ENCODE peak calls at places on chromosomes 3 and 15, in nine cellular contexts. N is tibial artery, W is fibroblast of lung, L is foreskin fibroblast, B is GM13977, Z is nephron progenitor cell, K is A549, T is RWPE1, R is cardiac fibroblast. O is an unnamed sample.

GRCh38 chr3:188673509-188674239 is 498.1 kb upstream of the TPRG1 start:
- DNase-seq in N (no peak), W (peak; percentile 78), L (peak; percentile 87), B (no peak), Z (no peak), K (no peak), T (peak; percentile 95), R (peak; percentile 92), O (no peak)

GRCh38 chr3:114619771-114620170 is 325.9 kb downstream of the TIGIT start:
- DNase-seq in N (no peak), W (no peak), L (no peak), B (no peak), Z (no peak), K (no peak), T (peak; percentile 5), R (no peak), O (no peak)

GRCh38 chr15:53072077-53072476 is 281.9 kb upstream of the ONECUT1 start:
- DNase-seq in N (no peak), W (peak; percentile 21), L (peak; percentile 8), B (no peak), Z (peak; percentile 91), K (peak; percentile 65), T (peak; percentile 84), R (peak; percentile 18), O (no peak)

GRCh38 chr3:68614087-68614486 is 318.3 kb downstream of the TAFA4 start:
- DNase-seq in N (no peak), W (no peak), L (no peak), B (no peak), Z (no peak), K (no peak), T (no peak), R (no peak), O (no peak)

GRCh38 chr15:58459045-58459444 is 27.3 kb downstream of the LIPC start:
- DNase-seq in N (no peak), W (no peak), L (no peak), B (no peak), Z (no peak), K (no peak), T (no peak), R (no peak), O (no peak)

GRCh38 chr3:188337232-188337631 is 183.3 kb downstream of the LPP start:
- DNase-seq in N (no peak), W (no peak), L (no peak), B (no peak), Z (no peak), K (no peak), T (no peak), R (no peak), O (no peak)

GRCh38 chr3:128537091-128537703 is 44.2 kb upstream of the GATA2 start:
- DNase-seq in N (no peak), W (no peak), L (no peak), B (no peak), Z (no peak), K (no peak), T (no peak), R (no peak), O (no peak)

GRCh38 chr3:196867507-196868296 is at the start of gene SENP5:
- DNase-seq in N (peak; percentile 94), W (peak; percentile 86), L (peak; percentile 97), B (peak; percentile 96), Z (peak; percentile 92), K (peak; percentile 48), T (peak; percentile 89), R (peak; percentile 92), O (peak; percentile 88)

GRCh38 chr3:23263796-23264195 is 60.7 kb downstream of the UBE2E2 start:
- DNase-seq in N (no peak), W (peak; percentile 42), L (peak; percentile 49), B (no peak), Z (no peak), K (peak; percentile 3), T (peak; percentile 47), R (peak; percentile 21), O (no peak)

GRCh38 chr15:33278816-33279612 is 31.8 kb upstream of the RYR3 start:
- DNase-seq in N (peak; percentile 72), W (peak; percentile 88), L (peak; percentile 90), B (no peak), Z (no peak), K (peak; percentile 80), T (peak; percentile 85), R (peak; percentile 58), O (no peak)

GRCh38 chr3:86830566-86830965 is 160.4 kb downstream of the VGLL3 start:
- DNase-seq in N (no peak), W (peak; percentile 80), L (no peak), B (no peak), Z (no peak), K (no peak), T (no peak), R (peak; percentile 49), O (no peak)

GRCh38 chr15:96869122-96869521 is 538.6 kb downstream of the NR2F2 start:
- DNase-seq in N (no peak), W (no peak), L (no peak), B (no peak), Z (no peak), K (no peak), T (no peak), R (no peak), O (no peak)

GRCh38 chr15:89679221-89679620 is at the start of gene PLIN1:
- DNase-seq in N (no peak), W (no peak), L (no peak), B (no peak), Z (no peak), K (no peak), T (no peak), R (no peak), O (no peak)

GRCh38 chr3:136464502-136464901 is 214.4 kb downstream of the PCCB start:
- DNase-seq in N (no peak), W (peak; percentile 43), L (peak; percentile 83), B (no peak), Z (no peak), K (no peak), T (peak; percentile 8), R (no peak), O (no peak)

GRCh38 chr15:65856821-65857455 is 12.4 kb upstream of the RAB11A start:
- DNase-seq in N (peak; percentile 75), W (peak; percentile 66), L (peak; percentile 77), B (peak; percentile 45), Z (peak; percentile 55), K (peak; percentile 57), T (peak; percentile 51), R (peak; percentile 66), O (peak; percentile 55)

GRCh38 chr15:65857718-65858402 is 11.4 kb upstream of the RAB11A start:
- DNase-seq in N (no peak), W (no peak), L (peak; percentile 43), B (no peak), Z (no peak), K (no peak), T (no peak), R (no peak), O (no peak)

GRCh38 chr15:65863106-65863505 is 6.2 kb upstream of the RAB11A start:
- DNase-seq in N (no peak), W (no peak), L (no peak), B (no peak), Z (no peak), K (no peak), T (no peak), R (no peak), O (no peak)

GRCh38 chr15:65867244-65867643 is 2.0 kb upstream of the RAB11A start:
- DNase-seq in N (no peak), W (no peak), L (peak; percentile 24), B (no peak), Z (no peak), K (no peak), T (no peak), R (no peak), O (no peak)

GRCh38 chr15:65862682-65863081 is 6.6 kb upstream of the RAB11A start:
- DNase-seq in N (no peak), W (peak; percentile 65), L (peak; percentile 59), B (peak; percentile 51), Z (peak; percentile 34), K (peak; percentile 82), T (no peak), R (peak; percentile 70), O (no peak)
- TF ChIP-seq CTCF in N (no peak), W (peak; percentile 64), L (peak; percentile 57), B (peak; percentile 65), Z (no peak), K (peak; percentile 51), T (no peak), R (peak; percentile 69), O (peak; percentile 16)

GRCh38 chr3:153090973-153091372 is 71.1 kb upstream of the RAP2B start:
- DNase-seq in N (no peak), W (no peak), L (no peak), B (no peak), Z (no peak), K (no peak), T (no peak), R (no peak), O (no peak)
- TF ChIP-seq CTCF in N (no peak), W (no peak), L (no peak), B (no peak), Z (no peak), K (no peak), T (no peak), R (no peak), O (no peak)

GRCh38 chr3:102745881-102746280 is 311.1 kb downstream of the ZPLD1 start:
- DNase-seq in N (no peak), W (peak; percentile 18), L (peak; percentile 2), B (no peak), Z (no peak), K (no peak), T (no peak), R (no peak), O (no peak)
- TF ChIP-seq CTCF in N (no peak), W (peak; percentile 22), L (no peak), B (no peak), Z (no peak), K (peak; percentile 41), T (no peak), R (no peak), O (no peak)

GRCh38 chr3:155739154-155739553 is 5.7 kb downstream of the PLCH1 start:
- DNase-seq in N (no peak), W (no peak), L (peak; percentile 20), B (no peak), Z (no peak), K (no peak), T (no peak), R (no peak), O (no peak)
- TF ChIP-seq CTCF in N (no peak), W (no peak), L (no peak), B (no peak), Z (no peak), K (peak; percentile 37), T (no peak), R (no peak), O (no peak)

GRCh38 chr3:98068824-98069223 is 18.1 kb upstream of the OR5AC2 start:
- DNase-seq in N (no peak), W (no peak), L (no peak), B (no peak), Z (no peak), K (no peak), T (no peak), R (no peak), O (no peak)
- TF ChIP-seq CTCF in N (no peak), W (peak; percentile 13), L (no peak), B (no peak), Z (peak; percentile 22), K (no peak), T (no peak), R (no peak), O (no peak)

DNA sequence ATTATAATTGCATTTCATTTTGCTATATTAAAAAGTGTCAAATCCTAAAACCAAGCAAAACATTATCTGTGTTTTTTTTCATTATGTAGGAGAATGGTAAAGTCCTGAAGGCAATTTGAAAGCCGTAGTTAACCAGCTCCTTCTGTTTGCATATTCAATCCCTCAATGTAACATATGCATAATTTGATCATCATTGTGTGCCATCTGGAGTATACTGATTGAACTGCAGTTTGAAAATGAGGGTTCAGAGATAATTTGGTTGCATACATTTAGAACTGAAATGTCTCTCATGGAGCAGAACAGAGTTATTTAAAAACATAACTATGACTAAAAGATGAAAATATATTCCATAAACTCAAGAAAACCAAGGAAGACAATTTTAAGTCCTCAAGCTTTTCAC is 518.6 kb downstream of the GBE1 start:
- DNase-seq in N (no peak), W (peak; percentile 38), L (peak; percentile 34), B (no peak), Z (no peak), K (no peak), T (peak; percentile 1), R (peak; percentile 30), O (no peak)
- TF ChIP-seq CTCF in N (no peak), W (peak; percentile 64), L (peak; percentile 42), B (peak; percentile 40), Z (no peak), K (peak; percentile 28), T (peak; percentile 46), R (peak; percentile 58), O (no peak)